ENCODE peak calls at places on chromosomes 6 and 20, in seven cellular contexts. A, N, P, G, O, T and X are unnamed samples. For H3K9me3, the result is how much of the 10 kb centered on the place peaks cover.

GRCh38 chr6:165183071-165183470 is 126.3 kb downstream of the C6orf118 start:
- DNase-seq in T (no peak), N (no peak), P (no peak), O (no peak), A (no peak), G (no peak), X (no peak)

GRCh38 chr6:46541556-46541955 is 50.3 kb upstream of the RCAN2 start:
- DNase-seq in A (no peak), O (no peak), G (no peak), T (no peak), P (no peak), N (no peak), X (no peak)

GRCh38 chr6:163120223-163120622 is 294.3 kb upstream of the QKI start:
- DNase-seq in P (no peak), T (no peak), A (no peak), N (no peak), O (no peak), G (no peak), X (no peak)

GRCh38 chr6:134138226-134138975 is 86.0 kb upstream of the SLC2A12 start:
- DNase-seq in T (no peak), A (no peak), G (no peak), O (no peak), N (peak), P (no peak), X (no peak)

GRCh38 chr6:113172531-113172966 is 684.6 kb upstream of the MARCKS start:
- DNase-seq in O (peak), P (no peak), N (peak), T (no peak), A (peak), G (no peak), X (no peak)

GRCh38 chr6:157251565-157252247 is 71.6 kb downstream of the TMEM242 start:
- DNase-seq in T (no peak), A (no peak), P (no peak), N (no peak), G (no peak), O (no peak), X (no peak)

GRCh38 chr6:165403006-165403405 is 93.6 kb upstream of the C6orf118 start:
- DNase-seq in O (no peak), A (no peak), G (no peak), P (no peak), T (no peak), N (no peak), X (no peak)

GRCh38 chr20:14142171-14142570 is 146.9 kb downstream of the MACROD2 start:
- DNase-seq in T (no peak), A (peak), P (peak), G (peak), O (peak), N (peak), X (peak)

GRCh38 chr6:160085713-160086505 is 35.7 kb upstream of the SLC22A1 start:
- DNase-seq in A (no peak), T (no peak), N (no peak), O (peak), G (no peak), P (no peak), X (no peak)

GRCh38 chr6:33909737-33910136 is 105.9 kb upstream of the MLN start:
- DNase-seq in P (no peak), O (no peak), G (no peak), A (no peak), N (no peak), T (no peak), X (no peak)

GRCh38 chr20:24141111-24141510 is 152.5 kb upstream of the GGTLC1 start:
- DNase-seq in O (no peak), T (no peak), N (no peak), P (peak), G (no peak), A (no peak), X (no peak)

GRCh38 chr20:26163890-26164289 is 467.2 kb upstream of the ZNF337 start:
- DNase-seq in N (peak), A (no peak), G (no peak), T (no peak), O (no peak), P (no peak), X (no peak)

GRCh38 chr6:18598865-18599264 is 211.7 kb downstream of the RNF144B start:
- DNase-seq in O (no peak), A (no peak), T (no peak), N (no peak), P (no peak), G (no peak), X (no peak)

GRCh38 chr20:8837396-8837795 is 231.5 kb upstream of the PLCB4 start:
- DNase-seq in N (peak), T (no peak), A (no peak), P (no peak), G (no peak), O (no peak), X (no peak)

GRCh38 chr20:32582659-32583580 is 2.2 kb downstream of the NOL4L start:
- DNase-seq in T (no peak), A (peak), N (peak), O (peak), G (no peak), P (no peak), X (peak)

GRCh38 chr20:42963796-42964195 is 225.9 kb downstream of the PTPRT start:
- DNase-seq in G (no peak), A (no peak), N (no peak), O (no peak), T (no peak), P (no peak), X (no peak)

GRCh38 chr20:47097691-47098622 is 203.3 kb downstream of the EYA2 start:
- DNase-seq in P (no peak), N (no peak), O (peak), G (no peak), A (no peak), T (no peak), X (no peak)
- H3K9me3 ChIP-seq in P (under half), N (under half), O (under half), G (under half), A (under half), T (under half), X (under half)

DNA sequence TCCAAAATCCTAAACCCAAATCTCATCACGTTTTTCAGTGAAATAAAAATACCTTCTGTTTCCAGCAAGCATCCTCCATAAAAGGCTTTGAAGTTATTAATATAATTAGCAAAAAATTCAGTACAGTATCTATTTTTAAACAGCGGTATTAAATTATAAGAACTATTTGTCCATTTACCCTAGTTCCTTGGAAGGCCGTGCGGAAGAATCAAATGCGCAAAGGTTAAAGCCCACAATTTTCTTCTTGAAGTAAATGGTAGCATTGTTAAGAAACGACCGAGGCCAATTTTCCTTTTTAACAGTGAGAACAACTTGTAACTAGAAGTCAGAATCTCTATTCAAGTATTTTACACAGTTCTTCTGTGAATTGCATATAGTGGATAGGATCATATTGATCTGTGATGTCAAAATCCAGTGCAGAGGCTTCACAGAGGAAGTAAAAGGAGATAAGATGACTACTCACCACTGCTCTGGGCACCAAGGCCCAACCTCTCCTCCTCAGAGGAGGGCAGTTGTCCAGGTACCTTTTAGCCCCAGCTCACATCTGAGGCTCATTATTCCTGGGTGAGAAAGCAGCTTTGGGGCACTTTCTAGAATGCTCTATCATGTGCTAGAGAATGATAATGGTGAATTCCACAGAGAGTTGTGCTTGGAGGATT is 36.3 kb downstream of the TNFAIP3 start:
- DNase-seq in A (no peak), N (no peak), P (no peak), G (no peak), O (no peak), T (no peak), X (no peak)
- H3K4me3 ChIP-seq in A (no peak), N (no peak), P (no peak), G (no peak), O (no peak), T (no peak), X (no peak)

GRCh38 chr6:329888-330691 is 37.8 kb downstream of the DUSP22 start:
- DNase-seq in T (peak), O (no peak), P (no peak), N (no peak), G (no peak), A (no peak), X (no peak)
- H3K9me3 ChIP-seq in T (under half), O (under half), P (under half), N (under half), G (under half), A (under half), X (under half)

GRCh38 chr20:64049887-64050260 is 435 bp upstream of the SOX18 start:
- DNase-seq in O (no peak), A (peak), G (no peak), N (no peak), T (no peak), P (peak), X (no peak)
- H3K4me3 ChIP-seq in O (no peak), A (peak), G (peak), N (no peak), T (peak), P (no peak), X (no peak)

GRCh38 chr6:67544851-67545452 is 1090.1 kb upstream of the ADGRB3 start:
- DNase-seq in T (no peak), A (no peak), N (no peak), G (no peak), O (no peak), P (no peak), X (no peak)
- H3K9me3 ChIP-seq in T (under half), A (under half), N (under half), G (under half), O (under half), P (under half), X (under half)